ENCODE peak calls at places on chromosomes 12 and 14, in nine cellular contexts. One of them, this sample, is unnamed.

GRCh38 chr12:16950041-16950677 is 344.2 kb upstream of the LMO3 start:
- DNase-seq in NCI-H69: peak
- DNase-seq in lung: no peak
- DNase-seq in GM13976: no peak
- DNase-seq in GM12864: no peak
- DNase-seq in CD8-positive, alpha-beta memory T cell: no peak
- DNase-seq in GM06990: no peak
- DNase-seq in GF-D8: no peak
- DNase-seq in head of caudate nucleus: no peak
- DNase-seq in this sample: no peak

GRCh38 chr12:48165089-48166031 is 8.0 kb upstream of the ASB8 start:
- DNase-seq in GM13976: peak
- DNase-seq in GM06990: no peak
- DNase-seq in CD8-positive, alpha-beta memory T cell: peak
- DNase-seq in lung: no peak
- DNase-seq in NCI-H69: peak
- DNase-seq in GF-D8: peak
- DNase-seq in head of caudate nucleus: peak
- DNase-seq in GM12864: peak
- DNase-seq in this sample: no peak

GRCh38 chr12:80313184-80313583 is 130.9 kb upstream of the PTPRQ start:
- DNase-seq in GM12864: no peak
- DNase-seq in NCI-H69: no peak
- DNase-seq in head of caudate nucleus: no peak
- DNase-seq in CD8-positive, alpha-beta memory T cell: no peak
- DNase-seq in GM06990: no peak
- DNase-seq in GF-D8: no peak
- DNase-seq in lung: no peak
- DNase-seq in GM13976: no peak
- DNase-seq in this sample: no peak

GRCh38 chr12:78194448-78194847 is 363.8 kb downstream of the NAV3 start:
- DNase-seq in GF-D8: no peak
- DNase-seq in GM06990: no peak
- DNase-seq in lung: no peak
- DNase-seq in CD8-positive, alpha-beta memory T cell: no peak
- DNase-seq in head of caudate nucleus: no peak
- DNase-seq in NCI-H69: no peak
- DNase-seq in GM13976: no peak
- DNase-seq in GM12864: no peak
- DNase-seq in this sample: no peak

GRCh38 chr14:106347291-106347778 is 821.0 kb downstream of the TMEM121 start:
- DNase-seq in GM13976: no peak
- DNase-seq in CD8-positive, alpha-beta memory T cell: no peak
- DNase-seq in GF-D8: no peak
- DNase-seq in lung: no peak
- DNase-seq in head of caudate nucleus: no peak
- DNase-seq in GM06990: no peak
- DNase-seq in NCI-H69: no peak
- DNase-seq in GM12864: no peak
- DNase-seq in this sample: no peak

GRCh38 chr14:98956181-98956580 is 315.8 kb downstream of the BCL11B start:
- DNase-seq in CD8-positive, alpha-beta memory T cell: no peak
- DNase-seq in GF-D8: no peak
- DNase-seq in lung: no peak
- DNase-seq in head of caudate nucleus: peak
- DNase-seq in NCI-H69: no peak
- DNase-seq in GM06990: no peak
- DNase-seq in GM13976: no peak
- DNase-seq in GM12864: no peak
- DNase-seq in this sample: peak

GRCh38 chr14:104882325-104882973 is 17.4 kb downstream of the CEP170B start:
- DNase-seq in GM13976: no peak
- DNase-seq in CD8-positive, alpha-beta memory T cell: no peak
- DNase-seq in lung: peak
- DNase-seq in GM06990: peak
- DNase-seq in NCI-H69: peak
- DNase-seq in head of caudate nucleus: no peak
- DNase-seq in GF-D8: no peak
- DNase-seq in GM12864: no peak
- DNase-seq in this sample: no peak

GRCh38 chr14:98198385-98198784 is 1073.6 kb downstream of the BCL11B start:
- DNase-seq in lung: no peak
- DNase-seq in GF-D8: no peak
- DNase-seq in GM13976: peak
- DNase-seq in NCI-H69: no peak
- DNase-seq in head of caudate nucleus: no peak
- DNase-seq in CD8-positive, alpha-beta memory T cell: peak
- DNase-seq in GM06990: peak
- DNase-seq in GM12864: no peak
- DNase-seq in this sample: no peak

GRCh38 chr14:103008768-103009342 is 48.5 kb downstream of the CDC42BPB start:
- DNase-seq in GM06990: no peak
- DNase-seq in GM13976: no peak
- DNase-seq in GM12864: no peak
- DNase-seq in NCI-H69: peak
- DNase-seq in GF-D8: no peak
- DNase-seq in head of caudate nucleus: no peak
- DNase-seq in lung: no peak
- DNase-seq in CD8-positive, alpha-beta memory T cell: no peak
- DNase-seq in this sample: peak

GRCh38 chr12:19945559-19946485 is 422.5 kb upstream of the PDE3A start:
- DNase-seq in CD8-positive, alpha-beta memory T cell: no peak
- DNase-seq in GM13976: no peak
- DNase-seq in head of caudate nucleus: no peak
- DNase-seq in GM06990: no peak
- DNase-seq in GF-D8: no peak
- DNase-seq in GM12864: no peak
- DNase-seq in lung: no peak
- DNase-seq in NCI-H69: peak
- DNase-seq in this sample: no peak

GRCh38 chr14:106174206-106174605 is 647.8 kb downstream of the TMEM121 start:
- DNase-seq in NCI-H69: no peak
- DNase-seq in head of caudate nucleus: no peak
- DNase-seq in lung: no peak
- DNase-seq in GM13976: no peak
- DNase-seq in GF-D8: no peak
- DNase-seq in GM06990: no peak
- DNase-seq in CD8-positive, alpha-beta memory T cell: peak
- DNase-seq in GM12864: no peak
- DNase-seq in this sample: no peak

GRCh38 chr14:20632831-20633771 is 8.4 kb downstream of the OR6S1 start:
- DNase-seq in lung: peak
- DNase-seq in head of caudate nucleus: peak
- DNase-seq in GM13976: peak
- DNase-seq in GF-D8: peak
- DNase-seq in CD8-positive, alpha-beta memory T cell: peak
- DNase-seq in GM06990: peak
- DNase-seq in NCI-H69: peak
- DNase-seq in GM12864: no peak
- DNase-seq in this sample: peak

GRCh38 chr12:42698213-42698612 is 108.7 kb upstream of the PRICKLE1 start:
- DNase-seq in CD8-positive, alpha-beta memory T cell: no peak
- DNase-seq in GM06990: no peak
- DNase-seq in lung: no peak
- DNase-seq in NCI-H69: no peak
- DNase-seq in GM12864: no peak
- DNase-seq in head of caudate nucleus: no peak
- DNase-seq in GM13976: no peak
- DNase-seq in GF-D8: peak
- DNase-seq in this sample: no peak

GRCh38 chr14:81737938-81738337 is 204.3 kb upstream of the SEL1L start:
- DNase-seq in GM12864: no peak
- DNase-seq in GM13976: no peak
- DNase-seq in head of caudate nucleus: no peak
- DNase-seq in NCI-H69: peak
- DNase-seq in GM06990: no peak
- DNase-seq in lung: no peak
- DNase-seq in GF-D8: no peak
- DNase-seq in CD8-positive, alpha-beta memory T cell: no peak
- DNase-seq in this sample: no peak

GRCh38 chr14:30681752-30682355 is 59.7 kb downstream of the SCFD1 start:
- DNase-seq in GF-D8: no peak
- DNase-seq in NCI-H69: peak
- DNase-seq in GM13976: no peak
- DNase-seq in head of caudate nucleus: no peak
- DNase-seq in lung: no peak
- DNase-seq in CD8-positive, alpha-beta memory T cell: no peak
- DNase-seq in GM06990: no peak
- DNase-seq in GM12864: no peak
- DNase-seq in this sample: no peak

GRCh38 chr14:69005432-69006148 is 26.5 kb upstream of the ACTN1 start:
- DNase-seq in head of caudate nucleus: peak
- DNase-seq in CD8-positive, alpha-beta memory T cell: no peak
- DNase-seq in lung: peak
- DNase-seq in GM06990: no peak
- DNase-seq in GM12864: no peak
- DNase-seq in GM13976: no peak
- DNase-seq in NCI-H69: peak
- DNase-seq in GF-D8: no peak
- DNase-seq in this sample: peak

GRCh38 chr12:28390716-28391452 is 200.6 kb downstream of the CCDC91 start:
- DNase-seq in GM13976: no peak
- DNase-seq in NCI-H69: no peak
- DNase-seq in head of caudate nucleus: no peak
- DNase-seq in GM06990: no peak
- DNase-seq in lung: no peak
- DNase-seq in GM12864: no peak
- DNase-seq in GF-D8: no peak
- DNase-seq in CD8-positive, alpha-beta memory T cell: no peak
- DNase-seq in this sample: no peak

GRCh38 chr12:117084405-117085317 is 14.6 kb downstream of the TESC start:
- DNase-seq in GM06990: no peak
- DNase-seq in lung: no peak
- DNase-seq in head of caudate nucleus: no peak
- DNase-seq in GM12864: no peak
- DNase-seq in NCI-H69: no peak
- DNase-seq in CD8-positive, alpha-beta memory T cell: no peak
- DNase-seq in GM13976: no peak
- DNase-seq in GF-D8: no peak
- DNase-seq in this sample: peak

GRCh38 chr14:103923863-103924262 is 4.4 kb upstream of the TDRD9 start:
- DNase-seq in GM12864: no peak
- DNase-seq in lung: no peak
- DNase-seq in GF-D8: peak
- DNase-seq in head of caudate nucleus: no peak
- DNase-seq in GM13976: no peak
- DNase-seq in NCI-H69: peak
- DNase-seq in GM06990: no peak
- DNase-seq in CD8-positive, alpha-beta memory T cell: no peak
- DNase-seq in this sample: no peak

GRCh38 chr12:86727151-86727550 is 471.0 kb upstream of the MGAT4C start:
- DNase-seq in GF-D8: no peak
- DNase-seq in NCI-H69: peak
- DNase-seq in lung: no peak
- DNase-seq in CD8-positive, alpha-beta memory T cell: no peak
- DNase-seq in head of caudate nucleus: no peak
- DNase-seq in GM06990: no peak
- DNase-seq in GM12864: no peak
- DNase-seq in GM13976: no peak
- DNase-seq in this sample: no peak

GRCh38 chr12:12319501-12320322 is 30.3 kb downstream of the MANSC1 start:
- DNase-seq in GM12864: no peak
- DNase-seq in head of caudate nucleus: no peak
- DNase-seq in GM06990: no peak
- DNase-seq in GM13976: no peak
- DNase-seq in CD8-positive, alpha-beta memory T cell: no peak
- DNase-seq in NCI-H69: peak
- DNase-seq in lung: no peak
- DNase-seq in GF-D8: no peak
- DNase-seq in this sample: no peak

GRCh38 chr12:15256760-15257159 is 35.5 kb upstream of the RERG start:
- DNase-seq in head of caudate nucleus: no peak
- DNase-seq in GF-D8: no peak
- DNase-seq in lung: no peak
- DNase-seq in NCI-H69: peak
- DNase-seq in GM06990: no peak
- DNase-seq in CD8-positive, alpha-beta memory T cell: no peak
- DNase-seq in GM13976: no peak
- DNase-seq in GM12864: no peak
- DNase-seq in this sample: no peak

GRCh38 chr14:58071341-58071740 is 80.7 kb downstream of the ARMH4 start:
- DNase-seq in CD8-positive, alpha-beta memory T cell: no peak
- DNase-seq in NCI-H69: no peak
- DNase-seq in GF-D8: no peak
- DNase-seq in GM13976: no peak
- DNase-seq in GM12864: no peak
- DNase-seq in GM06990: no peak
- DNase-seq in head of caudate nucleus: no peak
- DNase-seq in lung: no peak
- DNase-seq in this sample: no peak

GRCh38 chr12:98221243-98221808 is 294.1 kb upstream of the TMPO start:
- DNase-seq in lung: no peak
- DNase-seq in GM12864: no peak
- DNase-seq in GM06990: no peak
- DNase-seq in CD8-positive, alpha-beta memory T cell: no peak
- DNase-seq in NCI-H69: no peak
- DNase-seq in GM13976: no peak
- DNase-seq in head of caudate nucleus: no peak
- DNase-seq in GF-D8: no peak
- DNase-seq in this sample: no peak

GRCh38 chr14:103721334-103722120 is 5.9 kb downstream of the ZFYVE21 start:
- DNase-seq in GM06990: no peak
- DNase-seq in CD8-positive, alpha-beta memory T cell: no peak
- DNase-seq in lung: no peak
- DNase-seq in head of caudate nucleus: peak
- DNase-seq in GM13976: no peak
- DNase-seq in GF-D8: no peak
- DNase-seq in NCI-H69: no peak
- DNase-seq in GM12864: no peak
- DNase-seq in this sample: no peak

GRCh38 chr12:44377443-44378160 is 498.5 kb downstream of the NELL2 start:
- DNase-seq in GM13976: no peak
- DNase-seq in lung: no peak
- DNase-seq in NCI-H69: peak
- DNase-seq in head of caudate nucleus: no peak
- DNase-seq in CD8-positive, alpha-beta memory T cell: no peak
- DNase-seq in GM06990: no peak
- DNase-seq in GF-D8: no peak
- DNase-seq in GM12864: no peak
- DNase-seq in this sample: no peak